ENCODE peak calls at places on chromosomes 16 and 17, in eight cellular contexts. F is GM23248; X is activated T-cell treated with anti-CD3 and anti-CD28 coated beads for 48 hours; E is Jurkat, Clone E6-1; Z is cardiac fibroblast; P is HTR-8/SVneo; V is NCI-H1694; M is stomach. N is an unnamed sample.

GRCh38 chr17:57637668-57638010 is 107.5 kb downstream of the CCDC182 start:
- DNase-seq in F (no peak), X (no peak), E (no peak), Z (no peak), P (no peak), V (no peak), M (no peak), N (no peak)

GRCh38 chr17:34398990-34399389 is 36.0 kb upstream of the CCL1 start:
- DNase-seq in F (no peak), X (no peak), E (no peak), Z (no peak), P (no peak), V (no peak), M (no peak), N (no peak)

GRCh38 chr17:12618557-12618956 is 47.1 kb upstream of the MYOCD start:
- DNase-seq in F (peak), X (no peak), E (no peak), Z (no peak), P (no peak), V (no peak), M (no peak), N (no peak)

GRCh38 chr17:58189436-58190146 is 2.9 kb upstream of the EPX start:
- DNase-seq in F (peak), X (no peak), E (no peak), Z (peak), P (peak), V (no peak), M (peak), N (no peak)

GRCh38 chr16:56869513-56870270 is 4.7 kb downstream of the SLC12A3 start:
- DNase-seq in F (peak), X (peak), E (peak), Z (no peak), P (peak), V (no peak), M (no peak), N (no peak)

GRCh38 chr16:11667824-11668589 is at the start of gene SNN:
- DNase-seq in F (peak), X (peak), E (peak), Z (peak), P (peak), V (peak), M (peak), N (peak)

GRCh38 chr17:71398706-71399620 is 721.9 kb upstream of the SOX9 start:
- DNase-seq in F (no peak), X (no peak), E (no peak), Z (no peak), P (no peak), V (no peak), M (no peak), N (no peak)

GRCh38 chr17:82301916-82302497 is 15.4 kb downstream of the CD7 start:
- DNase-seq in F (no peak), X (peak), E (peak), Z (no peak), P (no peak), V (no peak), M (no peak), N (no peak)

GRCh38 chr16:50505115-50505514 is 43.1 kb upstream of the NKD1 start:
- DNase-seq in F (no peak), X (no peak), E (no peak), Z (no peak), P (no peak), V (no peak), M (no peak), N (no peak)

GRCh38 chr16:12869681-12870427 is 31.5 kb upstream of the SHISA9 start:
- DNase-seq in F (no peak), X (no peak), E (no peak), Z (no peak), P (no peak), V (no peak), M (no peak), N (no peak)

GRCh38 chr17:2173005-2173404 is 118.1 kb downstream of the HIC1 start:
- DNase-seq in F (peak), X (no peak), E (no peak), Z (peak), P (no peak), V (no peak), M (no peak), N (no peak)

GRCh38 chr16:3822366-3823045 is 58.0 kb downstream of the CREBBP start:
- DNase-seq in F (peak), X (no peak), E (no peak), Z (peak), P (no peak), V (no peak), M (no peak), N (no peak)

GRCh38 chr17:83053779-83054451 is 25.5 kb upstream of the METRNL start:
- DNase-seq in F (no peak), X (no peak), E (no peak), Z (no peak), P (no peak), V (no peak), M (peak), N (peak)